ENCODE peak calls at places on chromosomes 13 and 19, in five cellular contexts. M is stomach; K is heart left ventricle; Z is astrocyte; G is CD8-positive, alpha-beta T cell. D is an unnamed sample.

GRCh38 chr19:50646074-50646807 is 3.0 kb upstream of the C19orf81 start:
- DNase-seq in K (no peak), G (no peak), M (no peak), Z (no peak), D (no peak)

GRCh38 chr19:15404097-15404779 is 14.6 kb downstream of the AKAP8L start:
- DNase-seq in M (no peak), Z (no peak), G (no peak), K (no peak), D (no peak)

GRCh38 chr19:14530005-14530348 is 583 bp downstream of the TECR start:
- DNase-seq in K (no peak), Z (no peak), G (no peak), M (no peak), D (no peak)

GRCh38 chr19:51621178-51621577 is 9.0 kb downstream of the SIGLEC5 start:
- DNase-seq in G (no peak), K (no peak), Z (no peak), M (no peak), D (no peak)

GRCh38 chr19:14149509-14149994 is 13.2 kb upstream of the ASF1B start:
- DNase-seq in G (peak; percentile 84), K (peak; percentile 87), Z (no peak), M (peak; percentile 51), D (no peak)

GRCh38 chr13:69458013-69458412 is 649.6 kb upstream of the ATXN8OS start:
- DNase-seq in K (no peak), Z (no peak), G (no peak), M (no peak), D (no peak)

GRCh38 chr19:3785464-3785937 is 680 bp downstream of the MATK start:
- DNase-seq in Z (no peak), K (no peak), G (peak; percentile 55), M (no peak), D (no peak)

GRCh38 chr13:75550159-75550567 is 572 bp downstream of the UCHL3 start:
- DNase-seq in K (no peak), M (no peak), G (no peak), Z (peak; percentile 83), D (no peak)

GRCh38 chr13:37357548-37357947 is 241.0 kb downstream of the POSTN start:
- DNase-seq in G (no peak), M (no peak), Z (no peak), K (no peak), D (no peak)

GRCh38 chr13:21671793-21672680 is 1.2 kb downstream of the FGF9 start:
- DNase-seq in M (no peak), G (no peak), K (no peak), Z (no peak), D (no peak)

GRCh38 chr19:13207237-13208130 is 57.3 kb downstream of the IER2 start:
- DNase-seq in G (no peak), Z (no peak), K (peak; percentile 55), M (no peak), D (no peak)

GRCh38 chr19:32172761-32173160 is 172.6 kb upstream of the ZNF507 start:
- DNase-seq in G (no peak), M (no peak), Z (no peak), K (no peak), D (no peak)

GRCh38 chr19:46081928-46082727 is 41.3 kb upstream of the IGFL4 start:
- DNase-seq in Z (peak; percentile 59), M (no peak), K (no peak), G (no peak), D (no peak)

GRCh38 chr13:22980936-22981335 is 199.8 kb upstream of the SGCG start:
- DNase-seq in G (no peak), K (no peak), Z (no peak), M (no peak), D (no peak)

GRCh38 chr13:43083750-43084149 is 60.4 kb downstream of the DNAJC15 start:
- DNase-seq in Z (no peak), M (no peak), G (no peak), K (no peak), D (no peak)

GRCh38 chr19:23766951-23767350 is 8.3 kb upstream of the ZNF681 start:
- DNase-seq in M (no peak), Z (no peak), G (no peak), K (no peak), D (no peak)

GRCh38 chr19:2609389-2610116 is 92.9 kb downstream of the GNG7 start:
- DNase-seq in Z (no peak), K (no peak), M (no peak), G (no peak), D (peak; percentile 15)

GRCh38 chr13:103876571-103876970 is 810.4 kb upstream of the SLC10A2 start:
- DNase-seq in M (no peak), K (no peak), Z (peak; percentile 29), G (no peak), D (no peak)

GRCh38 chr19:45340899-45341453 is 426 bp downstream of the KLC3 start:
- DNase-seq in Z (no peak), G (no peak), M (no peak), K (no peak), D (peak; percentile 23)

GRCh38 chr13:20197361-20197834 is 4.7 kb upstream of the GJB2 start:
- DNase-seq in Z (peak; percentile 36), M (no peak), G (no peak), K (no peak), D (no peak)

GRCh38 chr13:96527497-96527896 is 437.6 kb downstream of the HS6ST3 start:
- DNase-seq in M (no peak), K (no peak), Z (no peak), G (no peak), D (no peak)

GRCh38 chr13:88196106-88196505 is 524.9 kb downstream of the SLITRK5 start:
- DNase-seq in K (no peak), G (no peak), M (no peak), Z (no peak), D (no peak)

GRCh38 chr13:107331359-107331758 is 763.4 kb upstream of the ARGLU1 start:
- DNase-seq in G (no peak), Z (no peak), M (no peak), K (no peak), D (no peak)

GRCh38 chr13:77480071-77480470 is 55.4 kb upstream of the SCEL start:
- DNase-seq in K (no peak), M (no peak), G (no peak), Z (no peak), D (no peak)

GRCh38 chr13:30844548-30845296 is 61.3 kb upstream of the MEDAG start:
- DNase-seq in Z (no peak), G (no peak), M (no peak), K (no peak), D (no peak)

GRCh38 chr13:50131998-50132936 is 117.0 kb downstream of the KCNRG start:
- DNase-seq in K (no peak), G (no peak), Z (no peak), M (no peak), D (no peak)

GRCh38 chr13:46992383-46992952 is 95.6 kb upstream of the HTR2A start:
- DNase-seq in K (no peak), M (no peak), Z (no peak), G (no peak), D (no peak)

GRCh38 chr13:41613984-41614581 is 156.7 kb downstream of the RGCC start:
- DNase-seq in G (no peak), Z (peak; percentile 96), M (no peak), K (peak; percentile 75), D (peak; percentile 26)

GRCh38 chr13:101492251-101492910 is 39.9 kb downstream of the ITGBL1 start:
- DNase-seq in K (no peak), Z (peak; percentile 59), G (no peak), M (no peak), D (no peak)

GRCh38 chr19:46546194-46546896 is 50.7 kb upstream of the PNMA8B start:
- DNase-seq in G (no peak), Z (peak; percentile 29), K (no peak), M (peak; percentile 60), D (peak; percentile 74)

GRCh38 chr13:50403311-50403710 is 388.1 kb downstream of the KCNRG start:
- DNase-seq in M (peak; percentile 44), G (no peak), K (peak; percentile 29), Z (no peak), D (no peak)

GRCh38 chr19:17390665-17391370 is 3.2 kb downstream of the CCDC194 start:
- DNase-seq in G (peak; percentile 90), K (peak; percentile 94), M (peak; percentile 90), Z (peak; percentile 80), D (peak; percentile 90)

GRCh38 chr19:38691938-38692457 is 44.5 kb downstream of the ACTN4 start:
- DNase-seq in G (no peak), K (peak; percentile 74), M (no peak), Z (peak; percentile 97), D (no peak)
- H3K4me1 ChIP-seq in G (peaks cover 33% of the 10 kb centered on the region), K (peaks cover 90% of the 10 kb centered on the region), M (peaks cover 94% of the 10 kb centered on the region), Z (peaks cover 45% of the 10 kb centered on the region), D (peaks cover 43% of the 10 kb centered on the region)

GRCh38 chr19:35897706-35898451 is 2.5 kb downstream of the NFKBID start:
- DNase-seq in G (no peak), Z (no peak), M (no peak), K (no peak), D (no peak)
- H3K4me3 ChIP-seq in G (peak overlapping the region; percentile 95), Z (no peak overlapping the region), M (peak overlapping the region; percentile 74), K (peak overlapping the region; percentile 76), D (peak overlapping the region; percentile 56)

GRCh38 chr13:27708325-27708724 is 84.0 kb upstream of the GSX1 start:
- DNase-seq in Z (no peak), M (no peak), G (no peak), K (peak; percentile 33), D (no peak)

GRCh38 chr13:27713767-27714166 is 78.5 kb upstream of the GSX1 start:
- DNase-seq in M (no peak), K (no peak), Z (no peak), G (no peak), D (no peak)

GRCh38 chr13:27709779-27710178 is 82.5 kb upstream of the GSX1 start:
- DNase-seq in M (no peak), K (no peak), G (no peak), Z (no peak), D (no peak)

DNA sequence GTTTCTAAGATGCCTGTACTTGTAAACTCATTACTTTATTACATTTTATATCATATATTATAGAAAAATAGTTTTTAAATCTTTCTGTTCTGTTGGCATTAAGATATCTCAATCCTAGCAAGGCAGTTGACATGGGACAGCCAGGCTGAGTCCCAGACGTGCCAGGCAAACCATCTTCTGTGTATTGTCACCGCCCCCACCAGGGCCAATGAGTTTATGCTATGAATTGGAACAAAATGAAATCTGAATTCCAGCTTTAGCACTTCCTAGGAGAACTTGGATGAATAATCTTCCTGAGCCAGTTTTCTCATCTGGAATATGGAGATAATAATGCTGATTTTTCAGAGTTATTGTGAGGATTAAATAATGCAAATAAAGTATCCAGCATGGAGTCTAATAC is 79.9 kb upstream of the GSX1 start:
- DNase-seq in K (peak; percentile 25), M (peak; percentile 42), G (peak; percentile 58), Z (no peak), D (peak; percentile 29)
- TF ChIP-seq CTCF in K (peak; percentile 40), M (no peak), G (peak; percentile 21), Z (no peak), D (no peak)

DNA sequence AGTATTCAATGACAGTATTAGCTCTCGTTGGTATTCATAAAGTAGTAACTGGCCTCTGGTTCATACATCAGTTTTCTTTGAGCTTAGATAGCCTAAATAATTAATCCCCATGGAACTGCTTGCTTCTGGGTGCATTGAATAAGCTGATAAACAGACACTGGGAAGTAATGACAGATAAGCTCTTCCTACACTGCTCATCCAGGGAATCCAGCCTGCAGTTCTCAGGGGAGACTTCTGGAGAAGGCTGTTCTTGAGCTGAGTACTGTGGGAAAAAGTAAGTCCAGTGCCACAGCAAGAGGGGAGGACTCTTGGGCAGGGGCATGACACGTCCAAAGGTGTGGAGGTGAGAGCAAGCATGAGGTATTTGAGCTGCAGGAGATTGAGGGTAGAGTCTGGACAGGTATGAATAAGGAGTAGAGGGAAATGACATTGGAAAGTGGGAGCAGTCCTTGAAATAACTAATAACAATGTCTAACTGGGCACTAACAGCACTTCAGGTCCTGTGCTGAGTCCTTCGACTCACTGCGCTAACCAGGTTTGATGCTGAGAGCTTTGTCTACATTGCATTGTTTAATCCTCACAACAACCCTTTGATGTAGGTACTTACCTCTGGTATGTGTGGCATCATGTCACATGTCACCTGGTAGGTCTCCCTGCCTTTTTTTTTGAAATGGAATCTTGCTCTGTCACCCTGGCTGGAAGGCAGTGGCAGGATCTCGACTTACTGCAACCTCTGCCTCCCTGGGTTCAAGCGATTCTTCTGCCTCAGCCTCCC is 7.2 kb downstream of the GARRE1 start:
- DNase-seq in G (no peak), Z (no peak), M (no peak), K (no peak), D (no peak)
- H3K4me1 ChIP-seq in G (peaks cover 31% of the 10 kb centered on the region), Z (peaks cover 22% of the 10 kb centered on the region), M (peaks cover 27% of the 10 kb centered on the region), K (peaks cover 58% of the 10 kb centered on the region), D (peaks cover 49% of the 10 kb centered on the region)